ENCODE peak calls at places on chromosomes 1 and 21, in six cellular contexts. G is astrocyte of the spinal cord, Q is nephron progenitor cell, W is Panc1, V is fibroblast of pulmonary artery, X is prostate gland. R is an unnamed sample.

GRCh38 chr1:53107570-53108322 is 34.7 kb downstream of the SLC1A7 start:
- DNase-seq in G (peak; percentile 67), Q (no peak), W (peak; percentile 25), V (peak; percentile 80), X (peak; percentile 82), R (no peak)

GRCh38 chr1:190436615-190437014 is 41.0 kb downstream of the BRINP3 start:
- DNase-seq in G (peak; percentile 56), Q (no peak), W (peak; percentile 28), V (peak; percentile 61), X (no peak), R (no peak)

GRCh38 chr1:97500696-97501297 is 420.0 kb downstream of the DPYD start:
- DNase-seq in G (no peak), Q (no peak), W (no peak), V (peak; percentile 25), X (no peak), R (no peak)

GRCh38 chr1:18396247-18396646 is 84.5 kb upstream of the KLHDC7A start:
- DNase-seq in G (no peak), Q (no peak), W (no peak), V (no peak), X (no peak), R (no peak)

GRCh38 chr1:160781914-160782689 is 13.9 kb upstream of the LY9 start:
- DNase-seq in G (no peak), Q (no peak), W (no peak), V (no peak), X (peak; percentile 33), R (no peak)

GRCh38 chr1:25543106-25543424 is 341 bp upstream of the LDLRAP1 start:
- DNase-seq in G (no peak), Q (no peak), W (no peak), V (no peak), X (no peak), R (no peak)

GRCh38 chr1:228376262-228376628 is 30.4 kb downstream of the TRIM11 start:
- DNase-seq in G (no peak), Q (no peak), W (no peak), V (peak; percentile 41), X (no peak), R (no peak)

GRCh38 chr1:53324321-53324720 is 3.5 kb downstream of the LRP8 start:
- DNase-seq in G (no peak), Q (no peak), W (no peak), V (no peak), X (no peak), R (peak; percentile 54)

GRCh38 chr1:176515310-176515709 is 52.3 kb downstream of the PAPPA2 start:
- DNase-seq in G (peak; percentile 55), Q (no peak), W (peak; percentile 48), V (peak; percentile 7), X (no peak), R (no peak)

GRCh38 chr21:44576025-44576420 is 2.5 kb downstream of the KRTAP10-4 start:
- DNase-seq in G (no peak), Q (no peak), W (no peak), V (no peak), X (no peak), R (no peak)

GRCh38 chr1:22131875-22132486 is 10.9 kb downstream of the WNT4 start:
- DNase-seq in G (no peak), Q (peak; percentile 84), W (no peak), V (no peak), X (peak; percentile 40), R (peak; percentile 75)

GRCh38 chr1:41162441-41162840 is 79.7 kb downstream of the SCMH1 start:
- DNase-seq in G (no peak), Q (no peak), W (no peak), V (no peak), X (no peak), R (no peak)

GRCh38 chr1:85707267-85707989 is 805 bp downstream of the ZNHIT6 start:
- DNase-seq in G (no peak), Q (peak; percentile 8), W (no peak), V (no peak), X (no peak), R (no peak)

GRCh38 chr21:45829566-45830147 is 151.9 kb upstream of the COL6A1 start:
- DNase-seq in G (no peak), Q (no peak), W (no peak), V (no peak), X (no peak), R (no peak)

GRCh38 chr1:8862528-8862927 is 16.0 kb downstream of the ENO1 start:
- DNase-seq in G (no peak), Q (peak; percentile 45), W (no peak), V (no peak), X (no peak), R (no peak)
- TF ChIP-seq CTCF in G (peak; percentile 72), Q (peak; percentile 53), W (peak; percentile 82), V (peak; percentile 67), X (peak; percentile 19), R (peak; percentile 45)

GRCh38 chr1:3649342-3650247 is at the start of gene WRAP73:
- DNase-seq in G (peak; percentile 92), Q (peak; percentile 88), W (peak; percentile 58), V (peak; percentile 92), X (peak; percentile 82), R (peak; percentile 95)
- TF ChIP-seq CTCF in G (no peak), Q (no peak), W (no peak), V (no peak), X (no peak), R (peak; percentile 41)

GRCh38 chr1:172299515-172299914 is 121.0 kb upstream of the C1orf105 start:
- DNase-seq in G (no peak), Q (no peak), W (no peak), V (no peak), X (no peak), R (no peak)
- TF ChIP-seq CTCF in G (no peak), Q (no peak), W (no peak), V (no peak), X (no peak), R (no peak)

GRCh38 chr1:94863297-94863911 is 43.2 kb downstream of the SLC44A3 start:
- DNase-seq in G (peak; percentile 78), Q (no peak), W (no peak), V (peak; percentile 90), X (peak; percentile 31), R (no peak)
- TF ChIP-seq CTCF in G (no peak), Q (no peak), W (no peak), V (no peak), X (no peak), R (no peak)

GRCh38 chr21:25872271-25872670 is 137.5 kb downstream of the GABPA start:
- DNase-seq in G (no peak), Q (no peak), W (no peak), V (no peak), X (no peak), R (no peak)
- TF ChIP-seq CTCF in G (peak; percentile 1), Q (no peak), W (no peak), V (no peak), X (no peak), R (no peak)

GRCh38 chr1:201644197-201644596 is 105.3 kb downstream of the NAV1 start:
- DNase-seq in G (no peak), Q (no peak), W (no peak), V (no peak), X (no peak), R (no peak)
- TF ChIP-seq CTCF in G (no peak), Q (no peak), W (no peak), V (no peak), X (no peak), R (no peak)

DNA sequence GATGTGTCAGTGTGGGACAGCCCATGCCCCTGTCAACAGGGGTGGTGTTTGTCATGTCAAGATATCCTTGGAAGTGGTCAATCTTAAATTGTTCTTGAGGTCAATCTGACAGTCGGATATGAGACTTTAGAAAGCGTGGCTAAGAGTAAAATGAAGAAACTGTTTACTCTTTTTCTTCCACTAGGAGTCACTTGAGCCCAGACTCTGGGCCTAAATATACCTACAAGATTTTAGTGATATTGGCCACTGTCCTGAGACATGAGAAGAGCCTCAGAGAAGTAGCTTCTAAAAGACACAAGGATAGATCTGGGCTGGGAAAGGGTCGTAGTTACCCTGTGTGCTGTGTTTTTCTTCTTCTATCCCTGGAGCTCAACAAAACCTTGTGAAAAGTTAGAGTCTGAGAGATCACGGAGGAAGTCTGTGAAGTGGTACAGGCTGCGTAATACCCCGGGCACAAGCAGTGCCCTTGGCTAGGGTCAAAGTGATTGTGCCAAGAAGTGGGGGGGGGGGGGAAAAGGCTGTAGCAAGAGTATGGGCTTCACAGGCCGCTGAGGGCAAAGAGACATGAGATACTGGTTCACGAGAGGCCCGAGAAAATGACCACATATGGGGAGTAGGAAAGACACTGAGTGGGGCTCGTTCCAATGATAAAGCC is 355.2 kb upstream of the GREM2 start:
- DNase-seq in G (peak; percentile 27), Q (no peak), W (no peak), V (no peak), X (no peak), R (no peak)
- TF ChIP-seq CTCF in G (peak; percentile 21), Q (peak; percentile 28), W (peak; percentile 35), V (no peak), X (no peak), R (peak; percentile 18)

GRCh38 chr1:107459204-107459904 is 318.5 kb downstream of the NTNG1 start:
- DNase-seq in G (no peak), Q (no peak), W (no peak), V (no peak), X (no peak), R (no peak)
- TF ChIP-seq CTCF in G (no peak), Q (no peak), W (no peak), V (no peak), X (no peak), R (no peak)

R was measured in upper lobe of right lung.